ENCODE peak calls at places on chromosomes 11 and 22, in eight cellular contexts. S is Panc1, X is spleen, Y is fibroblast of mammary gland, I is IMR-90, E is H9, K is right lobe of liver, C is A549. G is an unnamed sample.
A peak's percentile ranks its signal among the peaks of the same experiment; 100 is the strongest.

GRCh38 chr11:8841899-8842298 is 69.1 kb upstream of the AKIP1 start:
- DNase-seq in S (no peak), X (no peak), Y (no peak), I (peak; percentile 42), E (no peak), K (no peak), C (no peak), G (no peak)

GRCh38 chr11:123062158-123062891 is 389 bp upstream of the HSPA8 start:
- DNase-seq in S (peak; percentile 93), X (peak; percentile 100), Y (peak; percentile 99), I (peak; percentile 100), E (peak; percentile 98), K (peak; percentile 100), C (peak; percentile 76), G (peak; percentile 98)

GRCh38 chr22:45452565-45453449 is 39.3 kb downstream of the RIBC2 start:
- DNase-seq in S (no peak), X (no peak), Y (peak; percentile 88), I (peak; percentile 67), E (no peak), K (no peak), C (no peak), G (no peak)

GRCh38 chr11:34252651-34253050 is 105.2 kb downstream of the ABTB2 start:
- DNase-seq in S (no peak), X (no peak), Y (no peak), I (no peak), E (no peak), K (no peak), C (no peak), G (no peak)

GRCh38 chr11:84384637-84385227 is 1098.6 kb upstream of the CCDC90B start:
- DNase-seq in S (peak; percentile 38), X (no peak), Y (peak; percentile 66), I (peak; percentile 34), E (peak; percentile 42), K (peak; percentile 50), C (peak; percentile 4), G (peak; percentile 22)

GRCh38 chr22:46514592-46515207 is 22.7 kb downstream of the CELSR1 start:
- DNase-seq in S (no peak), X (no peak), Y (peak; percentile 20), I (peak; percentile 69), E (no peak), K (no peak), C (peak; percentile 72), G (no peak)

GRCh38 chr22:38422615-38423511 is 32.1 kb downstream of the KCNJ4 start:
- DNase-seq in S (no peak), X (no peak), Y (no peak), I (no peak), E (peak; percentile 59), K (peak; percentile 85), C (no peak), G (no peak)

GRCh38 chr11:47249378-47249715 is 733 bp upstream of the ACP2 start:
- DNase-seq in S (no peak), X (no peak), Y (peak; percentile 14), I (no peak), E (no peak), K (no peak), C (no peak), G (no peak)

GRCh38 chr11:116687458-116688201 is 85.2 kb downstream of the BUD13 start:
- DNase-seq in S (no peak), X (peak; percentile 47), Y (no peak), I (no peak), E (peak; percentile 92), K (no peak), C (no peak), G (no peak)

GRCh38 chr11:130076774-130077481 is 7.2 kb downstream of the APLP2 start:
- DNase-seq in S (no peak), X (no peak), Y (no peak), I (no peak), E (no peak), K (no peak), C (no peak), G (no peak)

GRCh38 chr11:100670140-100670539 is 16.9 kb upstream of the ARHGAP42 start:
- DNase-seq in S (no peak), X (no peak), Y (no peak), I (no peak), E (no peak), K (no peak), C (no peak), G (no peak)

GRCh38 chr22:27331526-27332281 is 469.9 kb downstream of the MN1 start:
- DNase-seq in S (no peak), X (no peak), Y (peak; percentile 28), I (peak; percentile 27), E (peak; percentile 63), K (peak; percentile 48), C (peak; percentile 43), G (peak; percentile 18)

GRCh38 chr11:5857590-5857989 is at the start of gene OR52E8:
- DNase-seq in S (no peak), X (no peak), Y (no peak), I (no peak), E (no peak), K (no peak), C (no peak), G (no peak)

GRCh38 chr11:30876656-30877371 is 290.7 kb upstream of the MPPED2 start:
- DNase-seq in S (no peak), X (no peak), Y (no peak), I (no peak), E (no peak), K (no peak), C (no peak), G (no peak)

GRCh38 chr22:45582236-45582954 is 79.7 kb downstream of the FBLN1 start:
- DNase-seq in S (no peak), X (peak; percentile 36), Y (no peak), I (no peak), E (no peak), K (no peak), C (no peak), G (no peak)

GRCh38 chr11:75135021-75135650 is 15.8 kb upstream of the SLCO2B1 start:
- DNase-seq in S (no peak), X (no peak), Y (no peak), I (no peak), E (no peak), K (no peak), C (no peak), G (no peak)

GRCh38 chr11:75126564-75126963 is 24.3 kb upstream of the SLCO2B1 start:
- DNase-seq in S (no peak), X (no peak), Y (no peak), I (no peak), E (no peak), K (no peak), C (no peak), G (no peak)

GRCh38 chr11:75133976-75134375 is 16.9 kb upstream of the SLCO2B1 start:
- DNase-seq in S (no peak), X (no peak), Y (no peak), I (no peak), E (no peak), K (no peak), C (no peak), G (no peak)

GRCh38 chr11:75132080-75132479 is 18.8 kb upstream of the SLCO2B1 start:
- DNase-seq in S (no peak), X (no peak), Y (no peak), I (no peak), E (no peak), K (no peak), C (no peak), G (no peak)
- TF ChIP-seq CTCF in S (no peak), X (no peak), Y (no peak), I (no peak), E (no peak), K (no peak), C (no peak), G (no peak)

GRCh38 chr11:90476442-90477007 is 253.7 kb upstream of the CHORDC1 start:
- DNase-seq in S (no peak), X (no peak), Y (peak; percentile 26), I (peak; percentile 0), E (peak; percentile 31), K (peak; percentile 47), C (no peak), G (no peak)
- TF ChIP-seq CTCF in S (peak; percentile 56), X (no peak), Y (peak; percentile 10), I (peak; percentile 10), E (peak; percentile 75), K (peak; percentile 61), C (peak; percentile 46), G (peak; percentile 75)

GRCh38 chr11:1226981-1227550 is 4.2 kb downstream of the MUC5B start:
- DNase-seq in S (no peak), X (peak; percentile 62), Y (no peak), I (peak; percentile 4), E (peak; percentile 65), K (peak; percentile 44), C (peak; percentile 81), G (no peak)

GRCh38 chr11:1227551-1228182 is 4.8 kb downstream of the MUC5B start:
- DNase-seq in S (no peak), X (peak; percentile 64), Y (no peak), I (no peak), E (peak; percentile 20), K (no peak), C (no peak), G (no peak)

GRCh38 chr11:1225386-1226225 is 2.7 kb downstream of the MUC5B start:
- DNase-seq in S (no peak), X (peak; percentile 60), Y (no peak), I (no peak), E (peak; percentile 31), K (peak; percentile 39), C (no peak), G (no peak)

GRCh38 chr11:1224491-1225385 is 1.9 kb downstream of the MUC5B start:
- DNase-seq in S (no peak), X (peak; percentile 63), Y (no peak), I (no peak), E (peak; percentile 70), K (peak; percentile 39), C (no peak), G (no peak)

DNA sequence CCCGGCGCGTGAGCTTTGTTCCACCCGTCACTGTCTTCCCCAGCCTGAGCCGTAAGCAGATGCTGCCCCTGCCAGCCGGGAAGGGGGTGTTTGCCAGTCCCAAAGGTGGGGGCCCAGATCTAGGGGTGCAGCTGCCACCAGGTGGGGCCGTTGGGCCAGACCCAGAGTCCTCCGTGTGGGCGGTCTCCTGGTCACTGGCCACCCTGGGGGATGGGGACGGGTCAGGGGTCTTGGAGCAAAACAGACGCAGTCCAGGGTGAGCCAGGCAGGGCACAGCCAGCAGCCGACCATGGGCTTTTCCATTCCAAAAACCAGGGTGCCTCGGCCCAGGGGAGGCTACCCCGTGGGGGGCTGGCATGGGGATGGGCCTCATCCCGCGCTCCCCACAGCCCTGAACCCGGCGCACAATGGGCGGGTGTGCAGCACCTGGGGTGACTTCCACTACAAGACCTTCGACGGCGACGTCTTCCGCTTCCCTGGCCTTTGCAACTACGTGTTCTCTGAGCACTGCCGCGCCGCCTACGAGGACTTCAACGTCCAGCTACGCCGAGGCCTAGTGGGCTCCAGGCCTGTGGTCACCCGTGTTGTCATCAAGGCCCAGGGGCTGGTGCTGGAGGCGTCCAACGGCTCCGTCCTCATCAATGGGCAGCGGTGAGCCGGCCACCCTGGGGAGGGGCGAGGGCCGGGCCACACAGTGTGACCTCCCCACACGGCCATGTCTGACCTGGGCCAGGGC is 3.5 kb downstream of the MUC5B start:
- DNase-seq in S (no peak), X (peak; percentile 76), Y (no peak), I (no peak), E (peak; percentile 33), K (peak; percentile 41), C (no peak), G (no peak)
- TF ChIP-seq CTCF in S (no peak), X (peak; percentile 24), Y (no peak), I (no peak), E (peak; percentile 22), K (no peak), C (no peak), G (no peak)

GRCh38 chr11:92861641-92862040 is 107.8 kb upstream of the MTNR1B start:
- DNase-seq in S (no peak), X (no peak), Y (no peak), I (no peak), E (no peak), K (no peak), C (no peak), G (no peak)
- TF ChIP-seq CTCF in S (no peak), X (no peak), Y (no peak), I (no peak), E (peak; percentile 70), K (no peak), C (no peak), G (no peak)